ENCODE peak calls at places on chromosomes 3 and 15, in six cellular contexts. N is ovary, Z is thoracic aorta, V is heart left ventricle, W is SJSA1, E is mesendoderm. O is an unnamed sample.

GRCh38 chr3:174532776-174533175 is 326.4 kb upstream of the NAALADL2 start:
- DNase-seq in W (no peak), Z (no peak), V (no peak), E (no peak), N (no peak), O (no peak)

GRCh38 chr3:49902511-49903345 is 945 bp downstream of the MST1R start:
- DNase-seq in W (no peak), V (no peak), Z (no peak), N (no peak), E (no peak), O (no peak)

GRCh38 chr15:35603298-35603697 is 57.3 kb upstream of the DPH6 start:
- DNase-seq in E (no peak), Z (no peak), V (no peak), N (no peak), W (no peak), O (no peak)

GRCh38 chr15:45550436-45550835 is 27.9 kb upstream of the SLC30A4 start:
- DNase-seq in W (no peak), V (no peak), Z (no peak), E (no peak), N (no peak), O (no peak)

GRCh38 chr3:161409069-161409468 is 37.8 kb upstream of the SPTSSB start:
- DNase-seq in E (peak; percentile 76), W (no peak), N (no peak), V (peak; percentile 23), Z (no peak), O (peak; percentile 55)

GRCh38 chr3:136916200-136916599 is 41.6 kb upstream of the IL20RB start:
- DNase-seq in E (no peak), Z (no peak), W (no peak), V (no peak), N (no peak), O (no peak)

GRCh38 chr3:142180761-142181362 is 31.5 kb upstream of the TFDP2 start:
- DNase-seq in V (no peak), N (peak; percentile 35), Z (no peak), W (peak; percentile 47), E (peak; percentile 59), O (peak; percentile 1)

GRCh38 chr3:50885491-50885890 is 210.8 kb downstream of the DOCK3 start:
- DNase-seq in E (peak; percentile 52), V (no peak), N (no peak), W (no peak), Z (no peak), O (no peak)

GRCh38 chr15:75718326-75718725 is 5.7 kb upstream of the CSPG4 start:
- DNase-seq in Z (no peak), N (no peak), E (no peak), V (no peak), W (no peak), O (no peak)

GRCh38 chr3:172024679-172025078 is 14.7 kb upstream of the FNDC3B start:
- DNase-seq in E (no peak), Z (no peak), W (no peak), V (no peak), N (no peak), O (no peak)

GRCh38 chr3:113243846-113244245 is 32.5 kb downstream of the BOC start:
- DNase-seq in Z (no peak), E (peak; percentile 69), N (no peak), W (no peak), V (no peak), O (no peak)

GRCh38 chr15:91522609-91523332 is 330.7 kb upstream of the SLCO3A1 start:
- DNase-seq in E (peak; percentile 62), Z (no peak), V (no peak), W (no peak), N (no peak), O (no peak)

GRCh38 chr15:65926459-65926858 is 57.2 kb downstream of the RAB11A start:
- DNase-seq in Z (no peak), W (no peak), N (no peak), E (no peak), V (no peak), O (no peak)

GRCh38 chr3:186529204-186529999 is 14.8 kb downstream of the CRYGS start:
- DNase-seq in W (no peak), N (no peak), V (no peak), E (peak; percentile 42), Z (no peak), O (no peak)

GRCh38 chr3:40827942-40828688 is 303.4 kb downstream of the ZNF621 start:
- DNase-seq in Z (peak; percentile 7), W (no peak), N (no peak), E (no peak), V (peak; percentile 59), O (no peak)

GRCh38 chr15:78446551-78446950 is 8.5 kb downstream of the IREB2 start:
- DNase-seq in E (no peak), N (no peak), V (no peak), W (no peak), Z (no peak), O (no peak)

GRCh38 chr15:68333775-68334470 is 56.4 kb downstream of the FEM1B start:
- DNase-seq in E (peak; percentile 50), V (no peak), W (peak; percentile 77), N (no peak), Z (no peak), O (no peak)

GRCh38 chr3:35639251-35640185 is at the start of gene ARPP21:
- DNase-seq in V (peak; percentile 6), W (no peak), E (peak; percentile 37), Z (no peak), N (no peak), O (no peak)

GRCh38 chr3:113557374-113557773 is 25.0 kb downstream of the SIDT1 start:
- DNase-seq in E (peak; percentile 82), Z (no peak), N (no peak), W (no peak), V (no peak), O (no peak)

GRCh38 chr15:92705693-92706618 is 50.4 kb upstream of the FAM174B start:
- DNase-seq in N (no peak), V (no peak), Z (no peak), W (no peak), E (no peak), O (no peak)

GRCh38 chr3:60188803-60189202 is 1062.4 kb downstream of the FHIT start:
- DNase-seq in N (no peak), E (no peak), Z (no peak), W (no peak), V (no peak), O (no peak)
- H3K27ac ChIP-seq in N (no peak overlapping the region), E (no peak overlapping the region), Z (no peak overlapping the region), W (no peak overlapping the region), V (no peak overlapping the region), O (no peak overlapping the region)

DNA sequence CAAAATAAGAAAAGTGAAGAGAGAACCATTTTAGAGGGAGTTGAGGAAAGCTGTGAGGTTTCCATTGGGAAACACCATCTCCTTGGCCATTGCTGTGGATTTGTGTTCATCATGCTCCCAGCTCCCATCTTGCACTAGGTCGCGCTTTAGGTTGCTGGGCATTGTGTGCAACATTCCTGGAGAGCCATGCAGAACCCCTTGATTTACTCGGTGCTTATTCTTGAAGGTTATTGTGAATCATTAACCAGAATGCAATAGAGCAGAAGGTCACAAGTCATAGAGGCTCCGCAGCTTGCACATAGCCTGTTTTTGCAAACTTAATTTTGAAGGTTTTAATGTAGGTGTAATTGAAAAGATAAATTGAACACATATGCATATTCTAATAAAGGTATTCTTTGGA is 239.2 kb upstream of the IL12A start:
- DNase-seq in E (no peak), N (no peak), V (no peak), Z (no peak), W (no peak), O (no peak)
- H3K27ac ChIP-seq in E (no peak overlapping the region), N (no peak overlapping the region), V (no peak overlapping the region), Z (no peak overlapping the region), W (no peak overlapping the region), O (no peak overlapping the region)

DNA sequence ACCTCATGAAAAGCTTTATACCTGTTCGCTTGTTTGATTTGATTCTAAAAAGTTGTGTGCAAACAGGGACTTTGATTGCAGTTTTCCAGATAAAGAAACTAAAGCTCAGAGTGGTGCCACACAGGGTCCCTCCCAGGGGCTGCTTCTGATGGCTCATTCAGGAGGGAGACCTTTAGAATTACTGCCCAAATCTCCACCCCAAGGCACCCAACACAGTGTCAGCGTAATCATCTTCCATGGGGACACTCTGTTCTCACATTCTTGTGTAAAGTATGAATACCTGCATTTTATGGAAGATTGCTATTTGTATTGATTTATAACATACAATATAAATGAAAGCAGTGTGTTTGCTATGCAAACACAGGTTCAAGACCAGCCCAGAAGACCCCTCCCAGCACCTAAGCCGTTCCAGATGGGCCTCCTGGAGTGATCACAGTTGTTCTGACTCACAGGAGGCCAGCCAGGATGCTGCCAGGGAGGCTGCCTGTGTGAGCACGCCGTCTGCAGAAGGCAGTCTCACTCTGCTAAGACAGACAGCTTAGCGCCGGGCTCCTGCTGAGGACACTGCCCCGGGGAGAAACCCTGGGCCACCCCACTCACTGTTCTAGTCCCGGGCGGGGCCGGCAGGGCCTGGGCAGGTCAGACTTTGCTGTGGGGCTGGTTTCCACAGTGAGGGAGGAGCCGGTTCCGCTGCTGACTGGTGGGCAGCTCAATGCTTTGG is 185.6 kb downstream of the FAM43A start:
- DNase-seq in W (peak; percentile 88), E (peak; percentile 68), Z (no peak), V (peak; percentile 62), N (peak; percentile 60), O (no peak)
- H3K27ac ChIP-seq in W (peak overlapping the region; percentile 58), E (no peak overlapping the region), Z (no peak overlapping the region), V (peak overlapping the region; percentile 51), N (no peak overlapping the region), O (no peak overlapping the region)

DNA sequence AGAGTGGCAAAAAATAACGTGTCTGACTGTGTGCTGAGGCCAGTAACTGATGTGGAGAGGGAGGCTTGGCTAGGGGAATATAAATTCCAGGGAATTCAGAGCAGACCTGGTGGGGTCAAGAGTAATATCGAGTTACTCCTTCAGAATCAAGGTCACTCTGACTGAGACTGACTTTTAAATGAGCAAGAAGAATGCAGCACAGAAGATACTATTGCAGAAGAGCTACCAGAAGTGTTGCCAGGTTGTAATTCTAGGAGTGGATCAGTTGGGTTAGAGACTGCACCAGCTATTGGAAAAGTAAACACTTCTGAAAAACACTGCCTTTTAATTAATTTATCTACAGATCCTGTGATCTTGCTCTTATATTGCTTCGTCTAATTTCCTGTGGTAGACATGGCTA is 33.1 kb upstream of the PLAAT1 start:
- DNase-seq in Z (no peak), N (no peak), E (no peak), W (no peak), V (no peak), O (no peak)
- H3K27ac ChIP-seq in Z (no peak overlapping the region), N (no peak overlapping the region), E (no peak overlapping the region), W (no peak overlapping the region), V (no peak overlapping the region), O (no peak overlapping the region)